ENCODE peak calls at places on chromosomes 16 and 17, in ten cellular contexts. O is mucosa of descending colon, N is A549, B is GM23338, M is GM12865, P is skeletal muscle cell, H is ovary, S is OCI-LY7, J is NT2/D1, L is adrenal gland. G is an unnamed sample.

GRCh38 chr17:30808785-30809286 is 15.7 kb downstream of the CRLF3 start:
- DNase-seq in O (no peak), N (no peak), B (no peak), M (peak; percentile 90), P (no peak), H (no peak), S (peak; percentile 95), J (no peak), L (peak; percentile 42), G (no peak)

GRCh38 chr17:47077576-47077975 is 98.5 kb upstream of the RPRML start:
- DNase-seq in O (no peak), N (no peak), B (no peak), M (no peak), P (no peak), H (no peak), S (no peak), J (no peak), L (peak; percentile 28), G (no peak)

GRCh38 chr16:70680495-70681381 is 5.1 kb downstream of the MTSS2 start:
- DNase-seq in O (peak; percentile 51), N (no peak), B (no peak), M (no peak), P (no peak), H (peak; percentile 37), S (no peak), J (no peak), L (peak; percentile 78), G (no peak)

GRCh38 chr17:2547176-2547575 is 35.5 kb upstream of the METTL16 start:
- DNase-seq in O (no peak), N (peak; percentile 60), B (no peak), M (no peak), P (no peak), H (no peak), S (no peak), J (no peak), L (peak; percentile 62), G (no peak)

GRCh38 chr17:2312736-2313135 is 9.0 kb downstream of the SRR start:
- DNase-seq in O (no peak), N (no peak), B (no peak), M (no peak), P (no peak), H (no peak), S (no peak), J (no peak), L (no peak), G (no peak)

GRCh38 chr16:79163666-79164377 is 436.7 kb downstream of the MAF start:
- DNase-seq in O (no peak), N (no peak), B (no peak), M (no peak), P (no peak), H (no peak), S (no peak), J (no peak), L (no peak), G (no peak)

GRCh38 chr17:32709562-32709961 is 167.4 kb downstream of the MYO1D start:
- DNase-seq in O (no peak), N (no peak), B (no peak), M (no peak), P (no peak), H (no peak), S (no peak), J (no peak), L (no peak), G (no peak)

GRCh38 chr17:28385037-28385797 is 13.7 kb downstream of the SARM1 start:
- DNase-seq in O (peak; percentile 72), N (no peak), B (peak; percentile 48), M (no peak), P (no peak), H (no peak), S (no peak), J (no peak), L (no peak), G (no peak)

GRCh38 chr17:58189436-58190146 is 2.9 kb upstream of the EPX start:
- DNase-seq in O (no peak), N (peak; percentile 71), B (no peak), M (no peak), P (peak; percentile 62), H (no peak), S (no peak), J (no peak), L (peak; percentile 72), G (no peak)

GRCh38 chr16:68417711-68418301 is 30.5 kb downstream of the SMPD3 start:
- DNase-seq in O (peak; percentile 87), N (no peak), B (no peak), M (peak; percentile 87), P (no peak), H (no peak), S (peak; percentile 56), J (no peak), L (peak; percentile 71), G (peak; percentile 65)

DNA sequence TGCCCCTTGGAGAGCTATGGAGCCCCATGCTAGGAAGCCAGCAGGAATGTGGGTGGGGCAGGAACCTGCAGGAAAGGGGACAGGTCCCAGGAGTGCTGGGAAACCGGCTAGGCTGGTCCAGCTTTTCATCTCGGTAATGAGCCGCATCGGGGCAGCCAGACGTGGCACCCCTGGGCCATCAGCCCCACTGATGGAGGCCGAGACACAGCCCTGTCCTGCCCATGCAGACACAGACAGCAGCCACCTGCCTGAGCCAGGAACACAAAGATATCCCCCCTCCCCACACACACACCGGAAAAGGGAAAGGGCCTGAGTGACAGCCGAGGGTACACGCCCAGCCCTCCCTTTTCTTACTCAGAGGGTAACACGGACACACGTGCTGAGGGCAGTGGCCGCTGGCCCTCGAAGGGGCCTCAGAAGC is 18.1 kb downstream of the PPL start:
- DNase-seq in O (no peak), N (no peak), B (peak; percentile 47), M (no peak), P (no peak), H (no peak), S (no peak), J (no peak), L (no peak), G (no peak)
- H3K4me3 ChIP-seq in O (no peak overlapping the region), N (no peak overlapping the region), B (no peak overlapping the region), M (no peak overlapping the region), P (no peak overlapping the region), H (no peak overlapping the region), S (no peak overlapping the region), J (no peak overlapping the region), L (no peak overlapping the region), G (no peak overlapping the region)

GRCh38 chr17:29749045-29749825 is 126.5 kb upstream of the CORO6 start:
- DNase-seq in O (no peak), N (no peak), B (no peak), M (no peak), P (no peak), H (no peak), S (no peak), J (no peak), L (no peak), G (no peak)

GRCh38 chr17:29746669-29747068 is 124.0 kb upstream of the CORO6 start:
- DNase-seq in O (no peak), N (no peak), B (no peak), M (no peak), P (no peak), H (no peak), S (no peak), J (no peak), L (no peak), G (no peak)

GRCh38 chr17:29744121-29744520 is 121.4 kb upstream of the CORO6 start:
- DNase-seq in O (no peak), N (no peak), B (no peak), M (no peak), P (no peak), H (no peak), S (no peak), J (no peak), L (no peak), G (no peak)

GRCh38 chr17:29748400-29748799 is 125.7 kb upstream of the CORO6 start:
- DNase-seq in O (no peak), N (no peak), B (no peak), M (no peak), P (no peak), H (no peak), S (no peak), J (no peak), L (no peak), G (no peak)

GRCh38 chr17:29747660-29748059 is 124.9 kb upstream of the CORO6 start:
- DNase-seq in O (no peak), N (no peak), B (no peak), M (no peak), P (no peak), H (no peak), S (no peak), J (no peak), L (no peak), G (no peak)
- H3K4me3 ChIP-seq in O (no peak overlapping the region), N (no peak overlapping the region), B (no peak overlapping the region), M (no peak overlapping the region), P (no peak overlapping the region), H (no peak overlapping the region), S (no peak overlapping the region), J (no peak overlapping the region), L (no peak overlapping the region), G (no peak overlapping the region)

DNA sequence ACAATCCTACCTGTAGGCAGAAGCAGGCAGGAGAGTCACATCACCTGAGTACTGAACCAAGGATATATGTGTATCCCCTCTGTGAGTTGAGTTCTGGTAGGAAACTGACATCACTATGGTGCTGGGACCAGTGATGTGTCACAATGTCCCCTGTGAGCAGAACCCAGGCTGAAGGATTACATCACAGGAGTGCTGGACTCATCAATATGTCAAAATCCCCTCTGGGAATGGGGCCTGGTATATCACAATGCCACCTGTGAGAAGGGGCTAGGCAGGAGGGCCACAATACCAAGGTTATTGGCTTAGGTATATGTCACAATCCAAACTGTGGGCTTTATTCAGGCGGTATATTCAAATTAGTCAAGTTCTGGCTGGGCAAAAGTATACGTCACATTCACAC is 2098.3 kb downstream of the TP53TG3F start:
- DNase-seq in O (no peak), N (no peak), B (no peak), M (no peak), P (no peak), H (no peak), S (no peak), J (no peak), L (no peak), G (no peak)
- H3K4me3 ChIP-seq in O (no peak overlapping the region), N (no peak overlapping the region), B (no peak overlapping the region), M (no peak overlapping the region), P (no peak overlapping the region), H (no peak overlapping the region), S (no peak overlapping the region), J (no peak overlapping the region), L (no peak overlapping the region), G (no peak overlapping the region)

DNA sequence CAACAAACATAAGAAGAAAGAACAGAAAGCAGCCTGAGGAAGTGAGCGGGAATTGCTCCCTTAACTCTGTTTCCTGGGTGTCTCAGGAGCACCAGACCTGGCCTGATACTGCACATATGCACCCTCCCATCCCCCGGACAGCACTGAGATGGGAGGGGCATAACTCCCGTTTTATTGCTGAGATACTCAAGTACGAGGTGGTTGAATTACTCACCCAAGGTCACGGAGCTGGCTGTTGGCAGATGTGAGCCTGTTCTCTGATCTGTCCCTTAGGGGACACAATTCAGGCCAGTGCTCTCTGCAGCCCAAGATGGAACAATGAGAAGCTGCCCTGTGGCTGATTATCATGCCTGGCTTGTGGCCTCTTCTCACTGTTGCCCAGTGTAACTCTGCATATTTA is 9.1 kb upstream of the MED9 start:
- DNase-seq in O (no peak), N (no peak), B (no peak), M (no peak), P (no peak), H (no peak), S (no peak), J (no peak), L (peak; percentile 89), G (no peak)
- H3K4me3 ChIP-seq in O (no peak overlapping the region), N (no peak overlapping the region), B (no peak overlapping the region), M (no peak overlapping the region), P (no peak overlapping the region), H (no peak overlapping the region), S (no peak overlapping the region), J (no peak overlapping the region), L (no peak overlapping the region), G (no peak overlapping the region)

GRCh38 chr17:81691608-81692007 is 7.8 kb downstream of the HGS start:
- DNase-seq in O (no peak), N (no peak), B (no peak), M (no peak), P (no peak), H (no peak), S (no peak), J (no peak), L (no peak), G (no peak)
- H3K4me3 ChIP-seq in O (no peak overlapping the region), N (no peak overlapping the region), B (no peak overlapping the region), M (no peak overlapping the region), P (no peak overlapping the region), H (no peak overlapping the region), S (no peak overlapping the region), J (no peak overlapping the region), L (no peak overlapping the region), G (no peak overlapping the region)

G was measured in effector memory CD4-positive, alpha-beta T cell.